ENCODE peak calls at places on chromosome 19, in ten cellular contexts. N is AG09319; B is stimulated activated CD4-positive, alpha-beta T cell treated with anti-CD3 and anti-CD28 coated beads, Interleukin-1b, Interleukin-23, amount 100 ng/mL, for 1 hour; F is lower leg skin; L is anterior cingulate cortex; U is activated CD4-positive, alpha-beta T cell treated with anti-CD3 and anti-CD28 coated beads, Interleukin-2, amount 10 ng/mL, durations not matched to agents 7 days and 5 days; O is cardiac fibroblast; P is HS-5; V is neural crest cell; G is non-pigmented ciliary epithelial cell. E is an unnamed sample.

GRCh38 chr19:23509686-23510450 is 114.6 kb upstream of the ZNF91 start:
- DNase-seq in N (no peak), B (no peak), F (no peak), L (no peak), U (no peak), O (no peak), P (no peak), V (no peak), G (no peak), E (no peak)

GRCh38 chr19:45262570-45262969 is 11.5 kb downstream of the MARK4 start:
- DNase-seq in N (no peak), B (no peak), F (no peak), L (no peak), U (no peak), O (no peak), P (no peak), V (no peak), G (no peak), E (no peak)

GRCh38 chr19:964761-965694 is 19.1 kb upstream of the WDR18 start:
- DNase-seq in N (no peak), B (no peak), F (no peak), L (no peak), U (no peak), O (no peak), P (no peak), V (no peak), G (no peak), E (no peak)

GRCh38 chr19:47350599-47350998 is 1.5 kb downstream of the DHX34 start:
- DNase-seq in N (no peak), B (no peak), F (no peak), L (no peak), U (no peak), O (no peak), P (no peak), V (no peak), G (no peak), E (no peak)

GRCh38 chr19:6091771-6092291 is 18.5 kb downstream of the RFX2 start:
- DNase-seq in N (no peak), B (no peak), F (no peak), L (no peak), U (no peak), O (no peak), P (no peak), V (no peak), G (no peak), E (no peak)

GRCh38 chr19:45753548-45753947 is 15.5 kb downstream of the SIX5 start:
- DNase-seq in N (no peak), B (no peak), F (no peak), L (no peak), U (no peak), O (no peak), P (no peak), V (no peak), G (no peak), E (no peak)

GRCh38 chr19:11378319-11379189 is 4.1 kb downstream of the SWSAP1 start:
- DNase-seq in N (no peak), B (no peak), F (no peak), L (peak; percentile 22), U (no peak), O (peak; percentile 48), P (peak; percentile 74), V (peak; percentile 74), G (no peak), E (peak; percentile 36)

GRCh38 chr19:5393088-5393487 is 52.5 kb upstream of the PTPRS start:
- DNase-seq in N (no peak), B (no peak), F (no peak), L (no peak), U (no peak), O (no peak), P (no peak), V (no peak), G (no peak), E (no peak)

GRCh38 chr19:15136234-15136954 is 29.2 kb downstream of the SYDE1 start:
- DNase-seq in N (no peak), B (no peak), F (peak; percentile 50), L (no peak), U (no peak), O (no peak), P (no peak), V (no peak), G (no peak), E (no peak)

GRCh38 chr19:35232912-35233311 is 4.4 kb upstream of the FAM187B start:
- DNase-seq in N (no peak), B (no peak), F (no peak), L (no peak), U (no peak), O (no peak), P (no peak), V (no peak), G (no peak), E (no peak)

GRCh38 chr19:33420821-33421220 is 47.3 kb downstream of the CEBPG start:
- DNase-seq in N (no peak), B (no peak), F (no peak), L (no peak), U (no peak), O (no peak), P (no peak), V (no peak), G (no peak), E (no peak)

GRCh38 chr19:49403404-49404187 is 15.5 kb downstream of the KASH5 start:
- DNase-seq in N (no peak), B (no peak), F (no peak), L (no peak), U (no peak), O (no peak), P (no peak), V (no peak), G (no peak), E (no peak)

GRCh38 chr19:7504684-7505083 is 11.2 kb upstream of the ZNF358 start:
- DNase-seq in N (no peak), B (no peak), F (no peak), L (no peak), U (no peak), O (no peak), P (no peak), V (no peak), G (no peak), E (no peak)

GRCh38 chr19:19480688-19481087 is 34.7 kb downstream of the TSSK6 start:
- DNase-seq in N (no peak), B (no peak), F (no peak), L (no peak), U (peak; percentile 32), O (no peak), P (no peak), V (no peak), G (no peak), E (no peak)

GRCh38 chr19:18840288-18841260 is 8.8 kb downstream of the UPF1 start:
- DNase-seq in N (no peak), B (no peak), F (no peak), L (no peak), U (no peak), O (no peak), P (no peak), V (no peak), G (no peak), E (no peak)

GRCh38 chr19:32022044-32022945 is 323.1 kb upstream of the ZNF507 start:
- DNase-seq in N (no peak), B (no peak), F (no peak), L (no peak), U (no peak), O (no peak), P (no peak), V (no peak), G (no peak), E (no peak)

GRCh38 chr19:43767316-43767715 is 12.6 kb upstream of the SMG9 start:
- DNase-seq in N (no peak), B (no peak), F (no peak), L (no peak), U (no peak), O (no peak), P (no peak), V (no peak), G (no peak), E (no peak)

GRCh38 chr19:28019371-28019770 is 1193.6 kb downstream of the UQCRFS1 start:
- DNase-seq in N (no peak), B (no peak), F (no peak), L (no peak), U (no peak), O (no peak), P (no peak), V (no peak), G (no peak), E (no peak)

GRCh38 chr19:30046522-30046921 is 104.5 kb downstream of the URI1 start:
- DNase-seq in N (no peak), B (no peak), F (no peak), L (no peak), U (no peak), O (no peak), P (no peak), V (no peak), G (peak; percentile 6), E (no peak)

GRCh38 chr19:39539165-39539518 is 819 bp downstream of the EID2 start:
- DNase-seq in N (no peak), B (no peak), F (no peak), L (no peak), U (no peak), O (no peak), P (peak; percentile 31), V (no peak), G (peak; percentile 20), E (no peak)

GRCh38 chr19:17778621-17779280 is 16.2 kb upstream of the B3GNT3 start:
- DNase-seq in N (no peak), B (no peak), F (no peak), L (no peak), U (no peak), O (no peak), P (no peak), V (no peak), G (no peak), E (no peak)

GRCh38 chr19:33868821-33869412 is 72.2 kb downstream of the KCTD15 start:
- DNase-seq in N (no peak), B (no peak), F (peak; percentile 26), L (peak; percentile 48), U (no peak), O (peak; percentile 51), P (no peak), V (no peak), G (no peak), E (no peak)

GRCh38 chr19:13176345-13176744 is 26.1 kb downstream of the IER2 start:
- DNase-seq in N (no peak), B (no peak), F (no peak), L (no peak), U (no peak), O (no peak), P (no peak), V (no peak), G (no peak), E (no peak)

GRCh38 chr19:50465986-50466771 is 10.1 kb upstream of the EMC10 start:
- DNase-seq in N (no peak), B (no peak), F (no peak), L (no peak), U (no peak), O (no peak), P (no peak), V (peak; percentile 59), G (no peak), E (no peak)

E was measured in AG04449.